ENCODE peak calls at places on chromosomes 2 and 18, in nine cellular contexts. N is GM20000, U is A549, O is AG10803, K is progenitor cell of endocrine pancreas, G is astrocyte of the spinal cord, S is AG09319, X is RWPE1, I is brain microvascular endothelial cell. Q is an unnamed sample.

GRCh38 chr2:96073170-96073775 is 38.6 kb upstream of the GPAT2 start:
- DNase-seq in N (no peak), U (no peak), O (no peak), K (no peak), G (no peak), S (no peak), X (no peak), I (no peak), Q (no peak)

GRCh38 chr18:13163167-13163927 is 55.2 kb upstream of the LDLRAD4 start:
- DNase-seq in N (no peak), U (no peak), O (peak), K (no peak), G (peak), S (no peak), X (no peak), I (no peak), Q (no peak)

GRCh38 chr2:48525269-48525943 is 4.5 kb upstream of the STON1 start:
- DNase-seq in N (no peak), U (no peak), O (peak), K (no peak), G (no peak), S (no peak), X (no peak), I (no peak), Q (no peak)

GRCh38 chr2:207090389-207090788 is 75.4 kb downstream of the KLF7 start:
- DNase-seq in N (no peak), U (no peak), O (no peak), K (no peak), G (no peak), S (no peak), X (no peak), I (no peak), Q (no peak)

GRCh38 chr2:10772201-10772867 is 40.3 kb downstream of the PDIA6 start:
- DNase-seq in N (no peak), U (no peak), O (no peak), K (no peak), G (no peak), S (no peak), X (no peak), I (no peak), Q (no peak)

GRCh38 chr2:57528499-57528898 is 518.1 kb upstream of the VRK2 start:
- DNase-seq in N (no peak), U (no peak), O (no peak), K (no peak), G (no peak), S (no peak), X (no peak), I (no peak), Q (no peak)

GRCh38 chr18:42113529-42114191 is 158.6 kb downstream of the PIK3C3 start:
- DNase-seq in N (peak), U (no peak), O (peak), K (no peak), G (peak), S (peak), X (no peak), I (peak), Q (peak)

GRCh38 chr2:220057922-220058321 is 430.5 kb downstream of the SLC4A3 start:
- DNase-seq in N (no peak), U (no peak), O (no peak), K (no peak), G (no peak), S (no peak), X (no peak), I (no peak), Q (no peak)

GRCh38 chr2:227455200-227455599 is 16.8 kb upstream of the AGFG1 start:
- DNase-seq in N (no peak), U (no peak), O (peak), K (no peak), G (no peak), S (no peak), X (no peak), I (no peak), Q (no peak)

GRCh38 chr2:110807520-110807919 is 75.1 kb downstream of the ACOXL start:
- DNase-seq in N (no peak), U (no peak), O (peak), K (no peak), G (peak), S (no peak), X (no peak), I (peak), Q (no peak)

GRCh38 chr2:215651412-215651811 is 215.5 kb upstream of the FN1 start:
- DNase-seq in N (no peak), U (no peak), O (no peak), K (no peak), G (no peak), S (no peak), X (no peak), I (no peak), Q (no peak)

GRCh38 chr2:215653344-215654015 is 217.6 kb upstream of the FN1 start:
- DNase-seq in N (no peak), U (no peak), O (peak), K (no peak), G (peak), S (no peak), X (no peak), I (no peak), Q (no peak)

GRCh38 chr2:215657844-215658243 is 222.0 kb upstream of the FN1 start:
- DNase-seq in N (no peak), U (no peak), O (peak), K (no peak), G (peak), S (peak), X (peak), I (peak), Q (no peak)

GRCh38 chr2:215652432-215652831 is 216.6 kb upstream of the FN1 start:
- DNase-seq in N (no peak), U (no peak), O (peak), K (no peak), G (peak), S (peak), X (no peak), I (no peak), Q (no peak)

DNA sequence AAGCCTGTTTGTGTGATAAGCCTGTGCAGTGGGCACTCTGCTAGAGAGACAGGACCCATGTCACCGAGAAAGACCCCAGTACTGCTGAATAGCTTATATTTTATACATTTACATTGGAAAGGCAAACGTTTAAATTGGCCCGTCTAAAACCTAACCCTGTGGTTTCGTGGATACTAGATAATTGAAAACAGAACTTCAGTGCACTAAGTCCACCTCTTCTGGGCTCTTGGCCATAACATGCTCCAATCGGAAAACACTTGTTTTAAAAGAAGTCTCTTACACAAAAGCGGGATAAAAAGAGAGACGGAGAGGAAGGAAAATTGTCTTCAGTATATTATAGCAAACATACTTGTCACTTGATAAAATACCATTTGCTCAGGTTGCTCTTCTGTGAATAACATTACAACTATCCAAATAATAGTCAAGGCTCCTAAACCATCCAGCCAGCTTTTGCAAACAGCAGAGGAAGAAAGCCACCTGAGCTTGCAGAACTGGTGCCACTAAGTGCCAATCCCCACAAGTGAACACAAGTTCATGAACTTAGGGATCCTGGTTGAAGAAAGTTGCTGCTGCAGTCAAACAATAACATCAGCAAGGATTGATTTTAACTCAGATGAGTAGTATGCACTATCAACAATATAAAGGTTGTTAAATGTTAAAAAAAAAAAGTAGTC is 218.4 kb upstream of the FN1 start:
- DNase-seq in N (no peak), U (no peak), O (peak), K (no peak), G (peak), S (peak), X (no peak), I (no peak), Q (no peak)
- TF ChIP-seq CTCF in N (no peak), U (no peak), O (no peak), K (no peak), G (no peak), S (no peak), X (no peak), I (no peak), Q (no peak)

GRCh38 chr18:65093341-65093740 is 657.5 kb upstream of the CDH7 start:
- DNase-seq in N (no peak), U (no peak), O (no peak), K (no peak), G (no peak), S (no peak), X (no peak), I (no peak), Q (no peak)

DNA sequence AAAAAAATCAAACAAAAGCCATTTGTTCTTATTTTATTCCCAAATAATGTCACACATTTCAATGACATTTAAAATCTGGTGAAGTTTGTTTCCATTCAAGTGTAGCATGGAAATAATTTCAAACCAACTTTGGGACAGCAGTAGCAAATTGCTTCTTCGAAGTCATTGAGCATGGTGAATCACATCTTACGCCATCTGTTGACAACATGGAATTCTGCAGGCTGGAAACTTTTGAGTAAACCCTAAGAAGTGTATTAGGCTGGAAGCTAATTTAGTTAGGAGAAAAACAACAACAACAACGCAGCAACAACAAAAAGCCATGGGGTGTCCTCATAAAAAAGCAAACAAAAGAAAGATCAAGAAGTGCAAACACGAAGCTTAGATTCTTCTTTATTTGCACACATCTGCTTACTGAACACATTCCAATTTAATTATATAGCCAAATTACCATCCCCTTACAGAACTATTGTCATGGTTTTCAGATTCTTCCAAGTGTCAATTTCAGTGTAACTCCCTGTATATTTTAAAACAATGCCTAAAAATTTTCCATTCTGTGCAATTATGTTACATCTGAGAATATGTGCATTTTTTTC is 659.0 kb upstream of the CDH7 start:
- DNase-seq in N (peak), U (no peak), O (no peak), K (no peak), G (peak), S (no peak), X (peak), I (peak), Q (no peak)
- TF ChIP-seq CTCF in N (no peak), U (peak), O (peak), K (peak), G (peak), S (no peak), X (peak), I (peak), Q (no peak)

GRCh38 chr18:26407721-26408601 is 140.4 kb downstream of the KCTD1 start:
- DNase-seq in N (no peak), U (no peak), O (no peak), K (no peak), G (no peak), S (peak), X (no peak), I (no peak), Q (no peak)

GRCh38 chr18:26406854-26407517 is 141.4 kb downstream of the KCTD1 start:
- DNase-seq in N (no peak), U (no peak), O (no peak), K (no peak), G (no peak), S (no peak), X (no peak), I (no peak), Q (no peak)

GRCh38 chr18:26403451-26403850 is 144.9 kb downstream of the KCTD1 start:
- DNase-seq in N (no peak), U (no peak), O (no peak), K (no peak), G (no peak), S (no peak), X (no peak), I (no peak), Q (no peak)

GRCh38 chr18:26406294-26406693 is 142.1 kb downstream of the KCTD1 start:
- DNase-seq in N (no peak), U (no peak), O (no peak), K (no peak), G (no peak), S (no peak), X (no peak), I (no peak), Q (no peak)

GRCh38 chr18:26405190-26405781 is 143.1 kb downstream of the KCTD1 start:
- DNase-seq in N (peak), U (peak), O (peak), K (no peak), G (peak), S (peak), X (peak), I (peak), Q (peak)
- TF ChIP-seq CTCF in N (peak), U (peak), O (peak), K (peak), G (peak), S (peak), X (peak), I (peak), Q (no peak)

GRCh38 chr18:39681061-39681460 is 2115.5 kb upstream of the CELF4 start:
- DNase-seq in N (no peak), U (no peak), O (no peak), K (no peak), G (no peak), S (no peak), X (no peak), I (no peak), Q (no peak)
- TF ChIP-seq CTCF in N (no peak), U (no peak), O (no peak), K (no peak), G (no peak), S (no peak), X (no peak), I (no peak), Q (no peak)

GRCh38 chr2:216787851-216788250 is 72.0 kb downstream of the TNP1 start:
- DNase-seq in N (no peak), U (no peak), O (no peak), K (no peak), G (no peak), S (no peak), X (no peak), I (no peak), Q (no peak)
- TF ChIP-seq CTCF in N (no peak), U (no peak), O (no peak), K (no peak), G (no peak), S (no peak), X (no peak), I (no peak), Q (no peak)

DNA sequence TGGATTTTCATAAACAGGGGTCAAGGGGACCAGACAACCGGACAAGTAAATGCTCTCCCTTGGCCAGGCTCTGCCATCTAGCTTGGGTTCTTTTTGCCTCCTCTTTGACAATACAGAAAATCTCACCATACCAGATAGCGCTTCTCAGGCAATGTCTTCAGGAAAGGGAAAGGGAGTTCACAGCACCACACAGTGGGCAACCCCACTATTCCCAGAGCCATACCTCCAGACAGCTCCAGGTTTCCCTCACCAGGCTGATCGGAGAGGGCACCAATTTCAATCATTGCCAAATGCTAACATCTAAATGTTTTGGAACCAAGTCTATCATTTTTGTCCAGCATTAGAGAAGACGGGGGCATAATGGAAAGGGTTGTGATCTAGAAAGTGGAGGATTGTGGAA is 28.1 kb downstream of the CCDC68 start:
- DNase-seq in N (no peak), U (no peak), O (no peak), K (no peak), G (no peak), S (no peak), X (no peak), I (no peak), Q (no peak)
- TF ChIP-seq CTCF in N (no peak), U (no peak), O (no peak), K (no peak), G (no peak), S (no peak), X (no peak), I (peak), Q (no peak)

GRCh38 chr2:100423631-100424030 is 6.2 kb upstream of the CHST10 start:
- DNase-seq in N (no peak), U (no peak), O (peak), K (no peak), G (no peak), S (no peak), X (no peak), I (no peak), Q (no peak)

GRCh38 chr2:100425107-100425506 is 7.6 kb upstream of the CHST10 start:
- DNase-seq in N (no peak), U (no peak), O (no peak), K (no peak), G (no peak), S (no peak), X (no peak), I (no peak), Q (no peak)

GRCh38 chr2:100424277-100424875 is 6.9 kb upstream of the CHST10 start:
- DNase-seq in N (no peak), U (no peak), O (no peak), K (no peak), G (no peak), S (no peak), X (no peak), I (no peak), Q (no peak)

GRCh38 chr2:100425573-100426383 is 8.3 kb upstream of the CHST10 start:
- DNase-seq in N (no peak), U (no peak), O (no peak), K (no peak), G (no peak), S (no peak), X (no peak), I (no peak), Q (no peak)

GRCh38 chr2:100422320-100422719 is 4.9 kb upstream of the CHST10 start:
- DNase-seq in N (no peak), U (peak), O (peak), K (no peak), G (peak), S (no peak), X (peak), I (peak), Q (no peak)
- TF ChIP-seq CTCF in N (no peak), U (peak), O (peak), K (peak), G (peak), S (peak), X (peak), I (peak), Q (no peak)

GRCh38 chr2:21175895-21176646 is 52.3 kb downstream of the TDRD15 start:
- DNase-seq in N (no peak), U (no peak), O (no peak), K (no peak), G (no peak), S (no peak), X (no peak), I (no peak), Q (no peak)
- TF ChIP-seq CTCF in N (no peak), U (peak), O (no peak), K (peak), G (no peak), S (no peak), X (no peak), I (no peak), Q (no peak)

GRCh38 chr18:79379251-79379905 is 16.4 kb upstream of the NFATC1 start:
- DNase-seq in N (no peak), U (no peak), O (no peak), K (no peak), G (no peak), S (no peak), X (no peak), I (no peak), Q (no peak)
- TF ChIP-seq CTCF in N (no peak), U (no peak), O (no peak), K (no peak), G (no peak), S (no peak), X (peak), I (no peak), Q (peak)

DNA sequence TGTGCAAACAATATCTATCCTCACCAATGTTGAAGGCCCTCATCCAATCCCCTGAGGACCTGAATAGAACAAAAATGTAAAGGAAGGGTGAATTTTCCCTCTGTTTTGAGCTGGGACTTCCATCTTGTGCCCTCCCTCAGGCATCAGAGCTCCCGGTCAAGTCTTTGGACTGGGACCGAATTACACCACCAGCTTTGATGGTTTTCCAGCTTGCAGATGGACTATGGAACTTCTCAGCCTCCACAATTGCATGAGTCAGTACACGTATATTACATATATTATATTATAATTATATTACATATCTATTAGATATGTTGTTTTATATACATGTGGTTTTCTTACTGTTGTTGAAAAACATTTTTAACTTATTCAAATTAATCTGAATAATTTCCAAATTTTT is 496.4 kb downstream of the CMPK2 start:
- DNase-seq in N (no peak), U (no peak), O (no peak), K (no peak), G (no peak), S (no peak), X (no peak), I (no peak), Q (no peak)
- TF ChIP-seq CTCF in N (no peak), U (no peak), O (no peak), K (no peak), G (no peak), S (no peak), X (no peak), I (no peak), Q (no peak)

Q was measured in activated CD8-positive, alpha-beta T cell treated with anti-CD3 and anti-CD28 coated beads for 36 hours.